ENCODE peak calls at places on chromosome 17, in seven cellular contexts. E is naive thymus-derived CD8-positive, alpha-beta T cell; A is mucosa of descending colon; P is testis; Z is GM12892; F is pancreas; O is A549. J is an unnamed sample.

GRCh38 chr17:65064452-65065019 is 8.0 kb upstream of the GNA13 start:
- DNase-seq in E (no peak), A (no peak), P (no peak), Z (no peak), F (no peak), O (peak; percentile 86), J (no peak)

GRCh38 chr17:79835953-79836951 is 3.0 kb downstream of the CBX4 start:
- DNase-seq in E (no peak), A (peak; percentile 93), P (no peak), Z (no peak), F (peak; percentile 77), O (peak; percentile 61), J (no peak)

GRCh38 chr17:50559674-50560184 is 786 bp upstream of the CACNA1G start:
- DNase-seq in E (no peak), A (no peak), P (peak; percentile 79), Z (no peak), F (no peak), O (peak; percentile 90), J (peak; percentile 90)

GRCh38 chr17:12046786-12047185 is 26.1 kb downstream of the MAP2K4 start:
- DNase-seq in E (no peak), A (no peak), P (no peak), Z (no peak), F (no peak), O (no peak), J (no peak)

GRCh38 chr17:56798916-56799315 is 34.8 kb downstream of the C17orf67 start:
- DNase-seq in E (no peak), A (no peak), P (no peak), Z (no peak), F (no peak), O (no peak), J (no peak)

GRCh38 chr17:17691468-17692263 is 10.4 kb downstream of the RAI1 start:
- DNase-seq in E (no peak), A (no peak), P (no peak), Z (no peak), F (no peak), O (no peak), J (no peak)

GRCh38 chr17:81002409-81003361 is 11.0 kb downstream of the CHMP6 start:
- DNase-seq in E (no peak), A (peak; percentile 88), P (no peak), Z (peak; percentile 19), F (no peak), O (no peak), J (peak; percentile 78)

GRCh38 chr17:77453613-77454559 is 313.1 kb downstream of the SEC14L1 start:
- DNase-seq in E (peak; percentile 50), A (peak; percentile 79), P (no peak), Z (no peak), F (no peak), O (no peak), J (no peak)

J was measured in ovary.